ENCODE peak calls at places on chromosomes 1 and 21, in eight cellular contexts. O is fibroblast of lung, W is EL, R is A172, N is GDM1, L is brain microvascular endothelial cell, J is AG09319, P is stomach. H is an unnamed sample.

GRCh38 chr1:9687876-9688582 is 36.5 kb downstream of the PIK3CD start:
- DNase-seq in O (peak), R (no peak), N (no peak), J (no peak), L (peak), W (peak), P (peak), H (no peak)

GRCh38 chr1:81449786-81450185 is 350.9 kb upstream of the ADGRL2 start:
- DNase-seq in J (no peak), R (no peak), N (no peak), L (peak), W (no peak), O (peak), P (no peak), H (no peak)

GRCh38 chr1:229582011-229582694 is 23.6 kb upstream of the ABCB10 start:
- DNase-seq in N (no peak), O (peak), R (no peak), L (no peak), P (peak), J (no peak), W (no peak), H (peak)

GRCh38 chr1:1358433-1359201 is at the start of gene MXRA8:
- DNase-seq in R (no peak), N (no peak), J (peak), W (peak), P (no peak), O (peak), L (peak), H (peak)

GRCh38 chr1:150420560-150421265 is 56.8 kb downstream of the RPRD2 start:
- DNase-seq in W (peak), R (peak), N (no peak), O (peak), L (no peak), J (peak), P (no peak), H (no peak)

GRCh38 chr1:31577515-31578191 is 1.3 kb downstream of the TINAGL1 start:
- DNase-seq in N (no peak), L (no peak), J (no peak), R (peak), W (peak), P (no peak), O (peak), H (peak)

GRCh38 chr1:22143586-22144033 is 713 bp upstream of the WNT4 start:
- DNase-seq in O (no peak), P (peak), R (no peak), W (no peak), N (no peak), J (no peak), L (no peak), H (no peak)

GRCh38 chr1:231020139-231020601 is 19.9 kb downstream of the FAM89A start:
- DNase-seq in N (no peak), O (no peak), P (no peak), L (peak), W (no peak), J (no peak), R (peak), H (no peak)

GRCh38 chr1:234320069-234320468 is 53.2 kb upstream of the COA6 start:
- DNase-seq in R (no peak), N (no peak), O (no peak), L (no peak), W (no peak), J (no peak), P (no peak), H (no peak)

GRCh38 chr1:115078708-115079107 is 10.6 kb downstream of the TSPAN2 start:
- DNase-seq in J (no peak), L (no peak), N (no peak), O (no peak), R (no peak), W (no peak), P (no peak), H (no peak)

GRCh38 chr1:116111196-116112021 is at the start of gene MAB21L3:
- DNase-seq in W (no peak), N (no peak), P (no peak), L (no peak), R (no peak), O (no peak), J (no peak), H (peak)

GRCh38 chr21:16588433-16588860 is 858.7 kb downstream of the USP25 start:
- DNase-seq in N (no peak), O (peak), W (peak), P (peak), R (peak), J (peak), L (peak), H (no peak)

GRCh38 chr1:33407750-33408436 is 23.0 kb downstream of the PHC2 start:
- DNase-seq in P (no peak), W (no peak), N (no peak), L (no peak), O (no peak), J (no peak), R (no peak), H (no peak)

GRCh38 chr1:152013664-152014237 is 20.1 kb upstream of the S100A10 start:
- DNase-seq in N (no peak), W (peak), L (no peak), O (peak), J (no peak), R (peak), P (peak), H (no peak)

GRCh38 chr1:39976732-39977131 is 21.8 kb downstream of the MFSD2A start:
- DNase-seq in J (no peak), W (no peak), O (peak), N (no peak), R (no peak), L (no peak), P (no peak), H (no peak)